ENCODE peak calls at places on chromosomes 11 and 22, in five cellular contexts. P is SK-N-SH, C is K562, Z is GM12878, W is HepG2. Q is an unnamed sample.

GRCh38 chr11:120096756-120097191 is 41.1 kb downstream of the TRIM29 start:
- DNase-seq in C (peak), P (no peak), Z (no peak), W (no peak), Q (no peak)

GRCh38 chr11:116217006-116217405 is 555.8 kb downstream of the BUD13 start:
- DNase-seq in P (no peak), C (peak), W (peak), Z (no peak), Q (peak)

GRCh38 chr11:108836541-108836940 is 171.7 kb downstream of the DDX10 start:
- DNase-seq in C (no peak), P (no peak), Z (no peak), W (no peak), Q (no peak)

GRCh38 chr11:100883860-100884259 is 196.8 kb downstream of the ARHGAP42 start:
- DNase-seq in Z (no peak), C (no peak), W (no peak), P (no peak), Q (no peak)

GRCh38 chr11:120337896-120338840 is 2.0 kb downstream of the ARHGEF12 start:
- DNase-seq in C (no peak), P (no peak), W (peak), Z (no peak), Q (peak)

GRCh38 chr22:36333632-36334031 is 54.1 kb downstream of the MYH9 start:
- DNase-seq in Z (no peak), C (no peak), W (no peak), P (no peak), Q (no peak)

GRCh38 chr22:41021039-41021654 is 70.0 kb downstream of the RBX1 start:
- DNase-seq in C (no peak), P (no peak), Z (no peak), W (no peak), Q (no peak)

GRCh38 chr22:48047722-48048500 is 1285.5 kb downstream of the TBC1D22A start:
- DNase-seq in P (no peak), C (no peak), Z (no peak), W (no peak), Q (no peak)

GRCh38 chr22:39598017-39598965 is 27.7 kb downstream of the CACNA1I start:
- DNase-seq in W (no peak), C (peak), Z (no peak), P (no peak), Q (no peak)

GRCh38 chr22:36292823-36293530 is 40.0 kb downstream of the APOL1 start:
- DNase-seq in P (no peak), Z (no peak), C (no peak), W (no peak), Q (no peak)

GRCh38 chr11:31236052-31236652 is 133.4 kb downstream of the DCDC1 start:
- DNase-seq in C (no peak), Z (no peak), W (no peak), P (no peak), Q (no peak)

GRCh38 chr11:10379433-10379832 is 74.6 kb downstream of the ADM start:
- DNase-seq in P (no peak), W (no peak), C (no peak), Z (no peak), Q (peak)

GRCh38 chr22:22558972-22559603 is at the start of gene PRAME:
- DNase-seq in W (peak), P (peak), Z (peak), C (peak), Q (peak)

GRCh38 chr11:60116996-60117790 is 28.7 kb downstream of the MS4A2 start:
- DNase-seq in P (no peak), Z (no peak), W (no peak), C (no peak), Q (no peak)

GRCh38 chr11:77821349-77821851 is 456 bp downstream of the AAMDC start:
- DNase-seq in W (peak), Z (no peak), C (peak), P (peak), Q (peak)

GRCh38 chr11:117931331-117931950 is 2.2 kb upstream of the TMPRSS13 start:
- DNase-seq in P (no peak), W (no peak), Z (no peak), C (no peak), Q (no peak)
- TF ChIP-seq MXI1 in P (no peak), W (no peak), Z (no peak), C (no peak), Q (no peak)

GRCh38 chr22:28903719-28904118 is 20.3 kb downstream of the ZNRF3 start:
- DNase-seq in P (no peak), W (no peak), Z (no peak), C (no peak), Q (no peak)
- TF ChIP-seq MXI1 in P (no peak), W (no peak), Z (no peak), C (no peak), Q (no peak)

DNA sequence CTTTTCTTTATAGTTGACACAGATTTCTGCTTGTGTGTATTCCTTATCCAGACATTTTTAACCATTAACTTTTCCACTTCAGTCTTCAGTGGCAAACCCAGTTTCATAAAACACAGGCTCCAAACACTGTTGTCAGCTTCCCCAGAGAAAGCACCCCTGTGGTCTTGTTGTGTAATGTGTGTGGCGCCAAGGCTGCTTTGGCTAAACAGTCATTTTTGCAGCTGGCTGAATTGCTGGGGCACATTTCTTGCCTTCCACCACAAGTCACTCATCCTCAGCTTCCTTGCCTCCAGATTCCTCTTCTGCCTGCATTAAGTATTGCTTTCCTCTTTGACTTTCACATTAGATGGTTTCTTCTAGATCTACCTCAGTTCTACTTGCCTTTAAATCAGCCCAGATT is 40.5 kb downstream of the ARHGAP1 start:
- DNase-seq in W (no peak), P (no peak), Z (no peak), C (no peak), Q (peak)
- TF ChIP-seq MXI1 in W (no peak), P (no peak), Z (no peak), C (no peak), Q (no peak)

GRCh38 chr11:35454362-35454761 is 35.0 kb upstream of the SLC1A2 start:
- DNase-seq in C (no peak), P (no peak), Z (no peak), W (no peak), Q (no peak)

GRCh38 chr11:35463211-35463810 is 44.0 kb upstream of the SLC1A2 start:
- DNase-seq in C (no peak), P (no peak), Z (no peak), W (no peak), Q (no peak)

GRCh38 chr11:35464308-35464707 is 45.0 kb upstream of the SLC1A2 start:
- DNase-seq in Z (no peak), C (no peak), W (no peak), P (peak), Q (no peak)

GRCh38 chr11:35461917-35462316 is 42.6 kb upstream of the SLC1A2 start:
- DNase-seq in C (no peak), W (no peak), Z (no peak), P (no peak), Q (no peak)

GRCh38 chr11:35458846-35459245 is 39.5 kb upstream of the SLC1A2 start:
- DNase-seq in C (no peak), W (no peak), P (no peak), Z (no peak), Q (no peak)
- TF ChIP-seq MXI1 in C (no peak), W (no peak), P (no peak), Z (no peak), Q (no peak)

GRCh38 chr22:45529966-45530575 is 27.4 kb downstream of the FBLN1 start:
- DNase-seq in C (no peak), P (peak), Z (no peak), W (no peak), Q (peak)
- TF ChIP-seq MXI1 in C (no peak), P (no peak), Z (no peak), W (no peak), Q (no peak)

Q was measured in IMR-90.